ENCODE peak calls at places on chromosome 5, in four cellular contexts. D is GM12878, S is K562, N is HepG2. X is an unnamed sample.

GRCh38 chr5:32419791-32420190 is 24.7 kb downstream of the ZFR start:
- DNase-seq in D (no peak), S (no peak), N (no peak), X (no peak)

GRCh38 chr5:73115399-73116051 is 4.8 kb upstream of the TMEM171 start:
- DNase-seq in D (no peak), S (no peak), N (no peak), X (no peak)

GRCh38 chr5:102670224-102670836 is 84.8 kb upstream of the PAM start:
- DNase-seq in D (no peak), S (peak), N (peak), X (peak)

GRCh38 chr5:153256-153655 is 38.0 kb upstream of the LRRC14B start:
- DNase-seq in D (no peak), S (no peak), N (no peak), X (no peak)

GRCh38 chr5:93579561-93580386 is 1.2 kb downstream of the NR2F1-AS1 start:
- DNase-seq in D (no peak), S (no peak), N (no peak), X (no peak)

GRCh38 chr5:82274343-82275266 is 3.5 kb downstream of the RPS23 start:
- DNase-seq in D (no peak), S (peak), N (no peak), X (no peak)

GRCh38 chr5:173740400-173740799 is 124.0 kb upstream of the BOD1 start:
- DNase-seq in D (no peak), S (no peak), N (no peak), X (no peak)

GRCh38 chr5:93794954-93795353 is 53.6 kb upstream of the POU5F2 start:
- DNase-seq in D (no peak), S (no peak), N (peak), X (no peak)

GRCh38 chr5:143355710-143356109 is 47.8 kb downstream of the NR3C1 start:
- DNase-seq in D (no peak), S (no peak), N (peak), X (peak)

GRCh38 chr5:62208218-62208852 is 97.7 kb upstream of the KIF2A start:
- DNase-seq in D (no peak), S (no peak), N (peak), X (no peak)

GRCh38 chr5:64625678-64626077 is 64.6 kb upstream of the SHISAL2B start:
- DNase-seq in D (no peak), S (no peak), N (no peak), X (no peak)

GRCh38 chr5:59790399-59791130 is 103.0 kb downstream of the PDE4D start:
- DNase-seq in D (no peak), S (no peak), N (no peak), X (no peak)

GRCh38 chr5:36638056-36638455 is 31.6 kb downstream of the SLC1A3 start:
- DNase-seq in D (no peak), S (no peak), N (no peak), X (no peak)

GRCh38 chr5:126403156-126403555 is 20.1 kb upstream of the GRAMD2B start:
- DNase-seq in D (no peak), S (no peak), N (no peak), X (no peak)

GRCh38 chr5:9194509-9194908 is 351.4 kb downstream of the SEMA5A start:
- DNase-seq in D (no peak), S (no peak), N (no peak), X (no peak)

GRCh38 chr5:10353241-10354047 is at the start of gene MARCHF6:
- DNase-seq in D (peak), S (peak), N (peak), X (peak)

GRCh38 chr5:137778772-137779564 is 24.8 kb upstream of the HNRNPA0 start:
- DNase-seq in D (no peak), S (peak), N (peak), X (peak)

GRCh38 chr5:97224112-97224750 is 41.2 kb upstream of the RIOK2 start:
- DNase-seq in D (no peak), S (no peak), N (peak), X (no peak)

GRCh38 chr5:127337876-127338275 is 47.3 kb downstream of the MEGF10 start:
- DNase-seq in D (no peak), S (no peak), N (no peak), X (no peak)

GRCh38 chr5:65721050-65721774 is 697 bp downstream of the SGTB start:
- DNase-seq in D (no peak), S (peak), N (peak), X (peak)

GRCh38 chr5:65981969-65982368 is 55.6 kb downstream of the ERBIN start:
- DNase-seq in D (no peak), S (no peak), N (no peak), X (no peak)

GRCh38 chr5:178505639-178506407 is 84.4 kb downstream of the COL23A1 start:
- DNase-seq in D (no peak), S (no peak), N (no peak), X (no peak)

GRCh38 chr5:178504340-178504960 is 85.7 kb downstream of the COL23A1 start:
- DNase-seq in D (no peak), S (no peak), N (no peak), X (no peak)

GRCh38 chr5:178499352-178499751 is 90.8 kb downstream of the COL23A1 start:
- DNase-seq in D (no peak), S (no peak), N (no peak), X (no peak)

GRCh38 chr5:178507151-178507932 is 82.9 kb downstream of the COL23A1 start:
- DNase-seq in D (no peak), S (no peak), N (no peak), X (no peak)

DNA sequence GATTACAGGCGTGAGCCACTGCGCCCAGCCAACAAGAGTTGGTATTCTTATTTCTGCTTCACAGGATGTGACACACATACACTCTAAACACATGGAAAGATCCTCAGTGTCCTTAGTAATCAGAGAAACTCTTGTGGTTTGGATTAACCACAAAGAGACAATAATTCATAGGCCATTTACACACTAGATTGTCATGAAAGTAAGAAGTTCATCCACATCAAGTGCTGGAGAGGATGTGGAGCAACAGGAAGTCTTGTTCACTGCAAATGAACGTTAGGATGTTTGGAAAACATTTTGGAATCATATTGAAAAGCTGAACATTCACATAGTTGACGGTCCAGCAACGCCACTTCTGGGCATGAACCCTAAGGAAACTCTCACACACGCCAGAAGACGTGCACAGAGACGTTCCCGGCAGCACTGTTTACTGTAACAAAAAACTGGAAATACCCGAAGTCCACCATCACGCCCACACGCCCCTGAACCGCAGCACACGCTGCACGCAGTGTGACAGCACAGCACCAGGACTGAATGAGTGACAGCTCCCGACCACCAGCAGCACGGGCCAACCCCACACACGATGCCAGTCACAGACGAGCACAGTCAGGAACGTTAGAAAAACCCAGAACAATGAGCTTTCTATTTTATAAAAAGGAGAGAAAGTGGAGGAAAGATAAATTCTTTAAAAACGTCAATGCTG is 87.6 kb downstream of the COL23A1 start:
- DNase-seq in D (no peak), S (no peak), N (no peak), X (no peak)
- TF ChIP-seq TARDBP in D (no peak), S (no peak), N (no peak), X (no peak)

GRCh38 chr5:119333421-119333851 is 22.4 kb upstream of the TNFAIP8 start:
- DNase-seq in D (no peak), S (no peak), N (no peak), X (no peak)
- TF ChIP-seq BHLHE40 in D (no peak), S (no peak), N (no peak), X (no peak)

GRCh38 chr5:77850536-77851228 is 74.5 kb upstream of the TBCA start:
- DNase-seq in D (no peak), S (no peak), N (no peak), X (no peak)
- TF ChIP-seq TARDBP in D (no peak), S (no peak), N (no peak), X (no peak)

GRCh38 chr5:145244788-145245187 is 590.4 kb downstream of the PRELID2 start:
- DNase-seq in D (no peak), S (no peak), N (no peak), X (no peak)
- TF ChIP-seq BHLHE40 in D (no peak), S (no peak), N (no peak), X (no peak)

GRCh38 chr5:24633705-24634325 is 11.0 kb downstream of the CDH10 start:
- DNase-seq in D (no peak), S (peak), N (peak), X (peak)
- TF ChIP-seq TARDBP in D (no peak), S (no peak), N (no peak), X (no peak)

GRCh38 chr5:149141957-149142851 is 911 bp downstream of the ABLIM3 start:
- DNase-seq in D (no peak), S (no peak), N (no peak), X (no peak)

GRCh38 chr5:149140197-149141002 is 893 bp upstream of the ABLIM3 start:
- DNase-seq in D (no peak), S (no peak), N (no peak), X (no peak)

GRCh38 chr5:149138182-149138923 is 2.9 kb upstream of the ABLIM3 start:
- DNase-seq in D (no peak), S (no peak), N (no peak), X (no peak)

GRCh38 chr5:149143470-149143869 is 2.2 kb downstream of the ABLIM3 start:
- DNase-seq in D (no peak), S (no peak), N (no peak), X (no peak)

GRCh38 chr5:149141224-149141956 is at the start of gene ABLIM3:
- DNase-seq in D (no peak), S (peak), N (no peak), X (peak)
- TF ChIP-seq BHLHE40 in D (no peak), S (no peak), N (no peak), X (no peak)

GRCh38 chr5:139296862-139297326 is 3.4 kb downstream of the MATR3 start:
- DNase-seq in D (no peak), S (no peak), N (no peak), X (no peak)
- TF ChIP-seq TARDBP in D (no peak), S (no peak), N (no peak), X (no peak)

DNA sequence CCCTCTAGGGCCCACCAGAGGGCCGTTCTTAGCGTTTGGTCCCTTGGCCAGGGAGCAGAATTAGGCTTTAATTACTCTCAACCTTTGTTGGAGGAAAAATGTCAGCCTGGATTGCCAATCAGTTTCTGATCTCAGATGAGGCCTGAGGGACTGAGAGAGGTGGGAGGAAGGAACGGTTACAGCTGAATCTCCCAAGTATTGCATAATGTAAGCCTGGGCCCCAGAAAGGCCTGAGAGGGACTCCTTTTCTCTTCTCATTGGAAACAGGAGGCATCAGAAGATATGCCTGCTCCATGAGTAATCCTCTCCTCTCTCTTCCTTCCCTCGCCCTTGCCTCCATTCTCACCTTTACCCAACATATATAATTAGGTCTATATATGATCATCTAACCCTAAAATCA is 105.7 kb downstream of the INSYN2B start:
- DNase-seq in D (no peak), S (no peak), N (no peak), X (no peak)
- TF ChIP-seq BHLHE40 in D (no peak), S (no peak), N (no peak), X (no peak)

GRCh38 chr5:179680780-179681411 is at the start of gene CBY3:
- DNase-seq in D (no peak), S (no peak), N (peak), X (no peak)

GRCh38 chr5:179678238-179679013 is 2.4 kb downstream of the CBY3 start:
- DNase-seq in D (peak), S (peak), N (peak), X (peak)

GRCh38 chr5:179680014-179680779 is 637 bp downstream of the CBY3 start:
- DNase-seq in D (no peak), S (no peak), N (peak), X (no peak)

DNA sequence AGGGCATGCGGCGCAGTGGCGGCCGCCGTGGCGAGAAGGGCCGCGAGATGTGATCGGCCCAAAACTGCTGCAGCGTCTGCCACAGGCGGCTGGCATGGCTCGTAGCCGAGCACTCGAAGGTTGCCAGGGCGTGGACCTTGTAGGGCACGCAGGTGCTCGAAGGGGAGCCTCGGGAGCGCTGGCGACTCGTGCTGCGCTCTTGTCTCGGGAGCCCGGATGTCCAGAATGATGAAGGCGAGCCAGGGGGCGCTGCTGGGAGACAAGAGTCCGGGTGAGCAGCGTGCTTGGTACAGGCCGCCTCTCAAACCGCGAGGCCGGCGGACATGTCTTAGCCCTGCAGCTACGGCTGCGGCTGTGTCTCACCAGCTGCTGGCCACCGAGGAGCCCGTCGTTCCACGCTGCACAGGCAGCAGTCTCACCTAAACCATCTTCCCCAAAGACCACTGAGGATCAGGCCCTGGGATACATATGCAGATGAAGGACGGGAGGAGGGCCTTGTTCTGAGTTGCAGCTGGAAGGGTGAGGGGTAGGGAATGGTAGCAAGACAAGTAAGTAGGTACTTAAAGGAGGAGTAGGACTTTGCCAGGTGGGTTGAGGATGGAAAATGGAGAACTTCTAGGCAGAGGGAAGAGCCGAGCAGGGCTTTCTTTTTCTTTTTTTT is 1.7 kb downstream of the CBY3 start:
- DNase-seq in D (no peak), S (peak), N (no peak), X (peak)
- TF ChIP-seq TARDBP in D (no peak), S (no peak), N (no peak), X (no peak)

X was measured in HEK293T.